ENCODE peak calls at places on chromosomes 11 and 22, in four cellular contexts. T, O, K and Z are unnamed samples.

GRCh38 chr11:43392713-43393112 is 34.0 kb downstream of the TTC17 start:
- DNase-seq in T (no peak), O (no peak), K (no peak), Z (no peak)

GRCh38 chr22:29338398-29338797 is 22.9 kb upstream of the RASL10A start:
- DNase-seq in T (no peak), O (no peak), K (no peak), Z (no peak)

GRCh38 chr22:24380220-24381218 is 46.9 kb upstream of the ADORA2A start:
- DNase-seq in T (no peak), O (no peak), K (no peak), Z (no peak)

GRCh38 chr11:106594751-106595351 is 423.4 kb downstream of the GUCY1A2 start:
- DNase-seq in T (no peak), O (no peak), K (no peak), Z (no peak)

GRCh38 chr11:69614085-69614484 is 26.9 kb upstream of the CCND1 start:
- DNase-seq in T (no peak), O (no peak), K (peak; percentile 64), Z (no peak)

GRCh38 chr11:87315229-87315628 is 277.5 kb downstream of the TMEM135 start:
- DNase-seq in T (no peak), O (no peak), K (no peak), Z (no peak)

GRCh38 chr11:45984192-45984591 is 61.7 kb downstream of the LARGE2 start:
- DNase-seq in T (no peak), O (no peak), K (no peak), Z (no peak)

GRCh38 chr11:132134322-132134721 is 763.9 kb downstream of the NTM start:
- DNase-seq in T (no peak), O (no peak), K (no peak), Z (peak; percentile 78)

GRCh38 chr22:50702261-50702671 is 29.6 kb downstream of the SHANK3 start:
- DNase-seq in T (no peak), O (no peak), K (peak; percentile 60), Z (no peak)

GRCh38 chr11:115208808-115209259 is 295.4 kb downstream of the CADM1 start:
- DNase-seq in T (no peak), O (no peak), K (no peak), Z (peak; percentile 28)

GRCh38 chr11:74019860-74020259 is 11.0 kb upstream of the UCP3 start:
- DNase-seq in T (no peak), O (no peak), K (no peak), Z (peak; percentile 85)

GRCh38 chr22:48105254-48105653 is 1342.8 kb downstream of the TBC1D22A start:
- DNase-seq in T (no peak), O (no peak), K (no peak), Z (no peak)

GRCh38 chr11:126359431-126360048 is 4.1 kb downstream of the ST3GAL4 start:
- DNase-seq in T (peak; percentile 56), O (no peak), K (peak; percentile 93), Z (no peak)

GRCh38 chr11:14189874-14190273 is 169.1 kb downstream of the RRAS2 start:
- DNase-seq in T (peak; percentile 10), O (peak; percentile 13), K (peak; percentile 81), Z (no peak)

GRCh38 chr22:35601743-35602633 is 15.1 kb downstream of the MB start:
- DNase-seq in T (peak; percentile 54), O (no peak), K (no peak), Z (peak; percentile 93)

GRCh38 chr22:46934746-46935491 is 172.5 kb downstream of the TBC1D22A start:
- DNase-seq in T (peak; percentile 92), O (no peak), K (peak; percentile 28), Z (peak; percentile 97)

GRCh38 chr11:36089920-36090319 is 146.1 kb downstream of the LDLRAD3 start:
- DNase-seq in T (no peak), O (no peak), K (no peak), Z (no peak)

GRCh38 chr11:8031248-8032115 is 44.3 kb downstream of the EIF3F start:
- DNase-seq in T (no peak), O (no peak), K (peak; percentile 77), Z (no peak)

GRCh38 chr11:69284081-69284511 is 9.9 kb upstream of the MYEOV start:
- DNase-seq in T (no peak), O (no peak), K (no peak), Z (no peak)

GRCh38 chr11:46200537-46201281 is 76.8 kb upstream of the CREB3L1 start:
- DNase-seq in T (no peak), O (no peak), K (no peak), Z (peak; percentile 40)

GRCh38 chr11:119258983-119259382 is 52.8 kb downstream of the CBL start:
- DNase-seq in T (no peak), O (no peak), K (no peak), Z (no peak)

GRCh38 chr11:119266063-119266462 is 50.9 kb downstream of the MCAM start:
- DNase-seq in T (no peak), O (no peak), K (no peak), Z (no peak)

GRCh38 chr11:119263352-119263940 is 53.5 kb downstream of the MCAM start:
- DNase-seq in T (peak; percentile 22), O (no peak), K (no peak), Z (no peak)

GRCh38 chr11:119266517-119267255 is 50.2 kb downstream of the MCAM start:
- DNase-seq in T (no peak), O (no peak), K (no peak), Z (peak; percentile 76)

DNA sequence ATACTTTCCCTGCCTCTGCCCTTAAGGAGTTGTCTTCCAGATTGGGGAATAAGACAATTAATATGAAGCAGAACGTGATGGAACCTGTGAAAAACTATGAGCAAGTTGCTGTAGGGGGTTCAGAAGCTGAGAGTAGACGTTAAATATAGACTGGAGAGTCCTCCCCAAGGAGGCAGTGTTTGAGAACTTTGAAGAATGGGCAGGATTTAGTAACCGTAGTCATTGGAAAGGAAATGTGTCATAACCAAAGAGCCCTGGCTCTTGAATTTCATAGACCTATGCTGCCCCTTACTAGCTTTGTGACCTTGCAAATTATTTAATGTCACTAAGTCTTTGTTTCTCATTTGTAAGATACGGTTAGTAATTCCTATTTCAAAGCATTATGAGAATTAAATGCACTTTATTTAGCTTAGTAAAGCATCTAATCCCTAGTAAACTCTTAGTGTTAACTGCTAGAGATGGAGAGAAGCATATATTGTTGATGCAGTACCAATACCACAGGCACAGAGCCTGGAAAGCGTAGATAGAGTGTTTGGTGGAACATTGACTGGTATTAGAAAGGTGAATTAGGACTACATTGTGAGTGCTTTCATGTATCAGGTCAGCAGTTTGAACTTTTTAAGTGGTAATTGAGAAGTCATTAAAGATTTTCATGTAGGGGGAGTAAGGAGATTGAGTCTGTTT is 54.1 kb downstream of the MCAM start:
- DNase-seq in T (peak; percentile 63), O (no peak), K (no peak), Z (peak; percentile 84)
- TF ChIP-seq CTCF in T (peak; percentile 38), O (no peak), K (no peak), Z (no peak)

GRCh38 chr11:3123761-3124733 is 41.1 kb downstream of the OSBPL5 start:
- DNase-seq in T (peak; percentile 96), O (peak; percentile 89), K (peak; percentile 94), Z (peak; percentile 92)
- TF ChIP-seq CTCF in T (no peak), O (no peak), K (no peak), Z (no peak)

DNA sequence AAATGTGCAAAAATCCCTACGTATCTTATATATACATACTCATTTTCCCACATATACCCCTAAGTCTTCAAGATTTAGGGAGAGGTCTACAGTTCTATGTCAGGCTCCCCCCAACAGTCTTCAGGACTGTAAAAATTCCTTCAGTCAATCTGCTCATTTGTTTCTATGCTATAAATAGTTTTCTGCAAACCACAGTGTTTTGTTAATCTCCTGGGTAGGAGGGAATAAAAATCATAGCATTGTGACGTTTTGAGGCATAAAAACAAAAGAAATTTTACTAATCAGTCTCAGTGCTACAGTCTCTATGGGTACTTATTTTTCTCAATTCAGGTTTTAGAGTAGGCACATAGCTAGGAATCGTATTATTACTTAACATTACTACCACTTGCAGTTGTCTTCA is 552.8 kb upstream of the LRRC4C start:
- DNase-seq in T (no peak), O (no peak), K (no peak), Z (no peak)
- TF ChIP-seq CTCF in T (no peak), O (no peak), K (no peak), Z (no peak)

DNA sequence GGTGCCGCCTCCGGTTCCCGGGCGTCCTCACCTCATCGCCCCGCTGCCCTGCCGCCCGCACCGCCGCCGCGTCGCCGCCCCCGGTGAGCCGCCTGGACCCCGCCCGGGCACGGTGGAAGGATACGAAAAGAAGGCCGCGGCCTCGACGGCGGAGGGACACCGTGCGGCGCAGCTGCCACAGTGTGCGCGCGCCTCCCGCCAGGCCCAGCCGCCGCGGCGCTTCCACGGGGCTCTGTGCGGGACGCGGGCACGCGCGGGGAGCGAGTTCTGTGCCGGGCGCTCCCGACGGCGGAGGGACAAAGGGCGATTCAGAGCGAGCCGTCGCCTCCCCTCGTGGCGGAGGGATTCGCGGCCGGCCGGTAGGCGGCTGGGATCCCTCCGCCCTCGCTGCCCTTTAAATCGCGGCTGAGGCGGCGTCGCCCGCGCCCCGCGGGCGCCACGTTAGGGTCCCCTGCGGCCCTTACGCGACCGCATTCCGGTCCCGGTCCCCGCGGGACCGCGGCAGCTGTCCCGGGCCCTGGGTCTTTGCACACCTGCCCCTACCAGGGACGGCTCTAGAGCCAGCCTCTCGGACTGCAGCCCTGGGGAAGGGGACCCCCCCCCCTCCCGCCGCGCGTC is 568 bp upstream of the KMT5B start:
- DNase-seq in T (peak; percentile 96), O (peak; percentile 35), K (peak; percentile 90), Z (peak; percentile 48)
- TF ChIP-seq CTCF in T (no peak), O (no peak), K (no peak), Z (no peak)

GRCh38 chr22:37196539-37197450 is 8.7 kb upstream of the C1QTNF6 start:
- DNase-seq in T (peak; percentile 91), O (no peak), K (peak; percentile 89), Z (peak; percentile 72)
- TF ChIP-seq CTCF in T (no peak), O (no peak), K (peak; percentile 12), Z (no peak)